ENCODE peak calls at places on chromosomes 1 and 21, in seven cellular contexts. K, R, V, I, F, T and X are unnamed samples.

GRCh38 chr1:38027201-38028104 is 14.9 kb downstream of the UTP11 start:
- DNase-seq in K (no peak), R (no peak), V (no peak), I (no peak), F (no peak), T (no peak), X (no peak)

GRCh38 chr21:44552136-44552535 is 831 bp upstream of the KRTAP10-2 start:
- DNase-seq in K (no peak), R (no peak), V (no peak), I (no peak), F (no peak), T (no peak), X (no peak)

GRCh38 chr1:70891444-70891843 is 156.2 kb downstream of the PTGER3 start:
- DNase-seq in K (no peak), R (no peak), V (no peak), I (no peak), F (no peak), T (no peak), X (no peak)

GRCh38 chr1:94110946-94111740 is 9.8 kb downstream of the ABCA4 start:
- DNase-seq in K (no peak), R (no peak), V (no peak), I (no peak), F (no peak), T (no peak), X (no peak)

GRCh38 chr1:230940848-230941247 is 37.8 kb downstream of the TTC13 start:
- DNase-seq in K (no peak), R (no peak), V (peak), I (no peak), F (no peak), T (no peak), X (no peak)

GRCh38 chr1:3066250-3066711 is 2.7 kb upstream of the PRDM16 start:
- DNase-seq in K (no peak), R (no peak), V (no peak), I (no peak), F (no peak), T (no peak), X (no peak)

GRCh38 chr1:17586172-17586963 is 46.9 kb downstream of the ARHGEF10L start:
- DNase-seq in K (no peak), R (no peak), V (peak), I (peak), F (no peak), T (no peak), X (no peak)

GRCh38 chr1:103489881-103490280 is 35.6 kb upstream of the RNPC3 start:
- DNase-seq in K (no peak), R (no peak), V (peak), I (peak), F (no peak), T (no peak), X (no peak)

GRCh38 chr21:44734026-44734745 is 22.8 kb upstream of the TSPEAR start:
- DNase-seq in K (no peak), R (no peak), V (no peak), I (no peak), F (no peak), T (no peak), X (no peak)

GRCh38 chr1:7575041-7575400 is 196.1 kb upstream of the VAMP3 start:
- DNase-seq in K (no peak), R (no peak), V (no peak), I (no peak), F (no peak), T (no peak), X (no peak)

GRCh38 chr1:212749924-212750535 is 41.5 kb downstream of the NSL1 start:
- DNase-seq in K (peak), R (no peak), V (peak), I (peak), F (peak), T (no peak), X (peak)

GRCh38 chr1:212106286-212106792 is 70.8 kb downstream of the DTL start:
- DNase-seq in K (no peak), R (no peak), V (no peak), I (no peak), F (no peak), T (no peak), X (no peak)

GRCh38 chr1:207049974-207050391 is 1.0 kb downstream of the YOD1 start:
- DNase-seq in K (no peak), R (peak), V (peak), I (no peak), F (peak), T (no peak), X (no peak)

GRCh38 chr1:36988311-36988710 is 46.0 kb downstream of the GRIK3 start:
- DNase-seq in K (no peak), R (no peak), V (no peak), I (no peak), F (no peak), T (no peak), X (no peak)

GRCh38 chr1:63779338-63779819 is 5.6 kb downstream of the ROR1 start:
- DNase-seq in K (no peak), R (no peak), V (peak), I (no peak), F (no peak), T (no peak), X (no peak)

GRCh38 chr1:16334655-16335340 is 17.5 kb downstream of the FBXO42 start:
- DNase-seq in K (no peak), R (no peak), V (no peak), I (no peak), F (no peak), T (no peak), X (no peak)

GRCh38 chr1:60949154-60949825 is 133.1 kb upstream of the NFIA start:
- DNase-seq in K (peak), R (no peak), V (no peak), I (no peak), F (no peak), T (peak), X (no peak)

GRCh38 chr1:12129624-12130023 is 37.2 kb upstream of the TNFRSF1B start:
- DNase-seq in K (no peak), R (no peak), V (peak), I (no peak), F (no peak), T (no peak), X (no peak)

GRCh38 chr1:3899776-3900149 is 309 bp downstream of the C1orf174 start:
- DNase-seq in K (no peak), R (no peak), V (no peak), I (peak), F (no peak), T (no peak), X (no peak)

GRCh38 chr1:21868482-21868881 is 56.4 kb downstream of the LDLRAD2 start:
- DNase-seq in K (no peak), R (no peak), V (no peak), I (no peak), F (no peak), T (no peak), X (no peak)

GRCh38 chr21:31222142-31222541 is 121.9 kb downstream of the TIAM1 start:
- DNase-seq in K (no peak), R (no peak), V (peak), I (no peak), F (no peak), T (no peak), X (no peak)

GRCh38 chr1:178484698-178485225 is 12.0 kb downstream of the CLEC20A start:
- DNase-seq in K (peak), R (no peak), V (no peak), I (no peak), F (no peak), T (no peak), X (no peak)

GRCh38 chr1:206484901-206485300 is 14.6 kb downstream of the IKBKE start:
- DNase-seq in K (no peak), R (no peak), V (no peak), I (no peak), F (no peak), T (no peak), X (no peak)

GRCh38 chr1:17010601-17011438 is 908 bp downstream of the ATP13A2 start:
- DNase-seq in K (no peak), R (peak), V (no peak), I (no peak), F (no peak), T (peak), X (no peak)

GRCh38 chr1:232793944-232794343 is 11.3 kb upstream of the MAP10 start:
- DNase-seq in K (no peak), R (no peak), V (peak), I (peak), F (peak), T (peak), X (peak)

GRCh38 chr1:55309053-55309452 is 93.9 kb upstream of the USP24 start:
- DNase-seq in K (no peak), R (no peak), V (peak), I (no peak), F (no peak), T (no peak), X (peak)

GRCh38 chr1:7048395-7048794 is 263.1 kb downstream of the CAMTA1 start:
- DNase-seq in K (no peak), R (no peak), V (no peak), I (no peak), F (no peak), T (no peak), X (no peak)

GRCh38 chr1:25610822-25611630 is 5.6 kb upstream of the MAN1C1 start:
- DNase-seq in K (no peak), R (no peak), V (no peak), I (no peak), F (no peak), T (no peak), X (no peak)

GRCh38 chr1:35726814-35727433 is 8.2 kb upstream of the C1orf216 start:
- DNase-seq in K (no peak), R (peak), V (peak), I (no peak), F (peak), T (peak), X (no peak)

GRCh38 chr1:145857170-145857569 is 1.7 kb downstream of the PIAS3 start:
- DNase-seq in K (no peak), R (no peak), V (no peak), I (no peak), F (no peak), T (no peak), X (no peak)

GRCh38 chr1:25182629-25183028 is 49.7 kb downstream of the SYF2 start:
- DNase-seq in K (no peak), R (no peak), V (peak), I (peak), F (no peak), T (no peak), X (no peak)

GRCh38 chr1:203265541-203265940 is 36.1 kb upstream of the CHIT1 start:
- DNase-seq in K (no peak), R (no peak), V (no peak), I (no peak), F (no peak), T (no peak), X (no peak)